ENCODE peak calls at places on chromosome 18, in nine cellular contexts. One of them, this sample, is unnamed.

GRCh38 chr18:58805482-58806187 is 59.0 kb upstream of the ZNF532 start:
- DNase-seq in foreskin fibroblast: no peak
- DNase-seq in A549: no peak
- DNase-seq in cardiac muscle cell: no peak
- DNase-seq in choroid plexus epithelial cell: no peak
- DNase-seq in fibroblast of the aortic adventitia: no peak
- DNase-seq in stomach: no peak
- DNase-seq in GM12865: no peak
- DNase-seq in thoracic aorta: no peak
- DNase-seq in this sample: peak

GRCh38 chr18:58896268-58896667 is 31.6 kb downstream of the ZNF532 start:
- DNase-seq in fibroblast of the aortic adventitia: no peak
- DNase-seq in A549: no peak
- DNase-seq in choroid plexus epithelial cell: no peak
- DNase-seq in GM12865: peak
- DNase-seq in cardiac muscle cell: no peak
- DNase-seq in foreskin fibroblast: no peak
- DNase-seq in stomach: no peak
- DNase-seq in thoracic aorta: no peak
- DNase-seq in this sample: no peak

GRCh38 chr18:7070466-7070865 is 47.1 kb downstream of the LAMA1 start:
- DNase-seq in GM12865: no peak
- DNase-seq in fibroblast of the aortic adventitia: no peak
- DNase-seq in foreskin fibroblast: no peak
- DNase-seq in thoracic aorta: no peak
- DNase-seq in choroid plexus epithelial cell: no peak
- DNase-seq in stomach: no peak
- DNase-seq in cardiac muscle cell: no peak
- DNase-seq in A549: no peak
- DNase-seq in this sample: no peak

GRCh38 chr18:53850918-53851317 is 373.6 kb downstream of the MBD2 start:
- DNase-seq in stomach: no peak
- DNase-seq in foreskin fibroblast: no peak
- DNase-seq in choroid plexus epithelial cell: no peak
- DNase-seq in fibroblast of the aortic adventitia: no peak
- DNase-seq in GM12865: no peak
- DNase-seq in thoracic aorta: no peak
- DNase-seq in cardiac muscle cell: no peak
- DNase-seq in A549: no peak
- DNase-seq in this sample: no peak

GRCh38 chr18:66707473-66707872 is 103.6 kb upstream of the CDH19 start:
- DNase-seq in stomach: no peak
- DNase-seq in choroid plexus epithelial cell: no peak
- DNase-seq in GM12865: no peak
- DNase-seq in thoracic aorta: no peak
- DNase-seq in A549: no peak
- DNase-seq in foreskin fibroblast: no peak
- DNase-seq in fibroblast of the aortic adventitia: no peak
- DNase-seq in cardiac muscle cell: no peak
- DNase-seq in this sample: no peak

GRCh38 chr18:80076379-80076778 is 32.7 kb upstream of the ADNP2 start:
- DNase-seq in thoracic aorta: no peak
- DNase-seq in choroid plexus epithelial cell: no peak
- DNase-seq in foreskin fibroblast: no peak
- DNase-seq in A549: no peak
- DNase-seq in stomach: no peak
- DNase-seq in GM12865: no peak
- DNase-seq in cardiac muscle cell: no peak
- DNase-seq in fibroblast of the aortic adventitia: no peak
- DNase-seq in this sample: no peak

GRCh38 chr18:40464032-40464431 is 1491.0 kb upstream of the PIK3C3 start:
- DNase-seq in cardiac muscle cell: no peak
- DNase-seq in choroid plexus epithelial cell: no peak
- DNase-seq in foreskin fibroblast: no peak
- DNase-seq in thoracic aorta: no peak
- DNase-seq in stomach: no peak
- DNase-seq in A549: no peak
- DNase-seq in fibroblast of the aortic adventitia: no peak
- DNase-seq in GM12865: no peak
- DNase-seq in this sample: no peak

GRCh38 chr18:44732604-44733003 is 51.9 kb downstream of the SETBP1 start:
- DNase-seq in foreskin fibroblast: no peak
- DNase-seq in A549: no peak
- DNase-seq in cardiac muscle cell: peak
- DNase-seq in thoracic aorta: no peak
- DNase-seq in stomach: no peak
- DNase-seq in choroid plexus epithelial cell: no peak
- DNase-seq in GM12865: no peak
- DNase-seq in fibroblast of the aortic adventitia: no peak
- DNase-seq in this sample: no peak

GRCh38 chr18:55228191-55228590 is 268.9 kb upstream of the CCDC68 start:
- DNase-seq in cardiac muscle cell: no peak
- DNase-seq in choroid plexus epithelial cell: peak
- DNase-seq in A549: peak
- DNase-seq in fibroblast of the aortic adventitia: peak
- DNase-seq in GM12865: no peak
- DNase-seq in foreskin fibroblast: peak
- DNase-seq in stomach: no peak
- DNase-seq in thoracic aorta: no peak
- DNase-seq in this sample: peak

GRCh38 chr18:74082476-74083070 is 65.1 kb downstream of the FBXO15 start:
- DNase-seq in thoracic aorta: no peak
- DNase-seq in stomach: peak
- DNase-seq in A549: peak
- DNase-seq in choroid plexus epithelial cell: peak
- DNase-seq in foreskin fibroblast: peak
- DNase-seq in GM12865: peak
- DNase-seq in cardiac muscle cell: peak
- DNase-seq in fibroblast of the aortic adventitia: peak
- DNase-seq in this sample: peak

GRCh38 chr18:45328762-45329161 is 286.5 kb upstream of the SLC14A2 start:
- DNase-seq in A549: no peak
- DNase-seq in cardiac muscle cell: no peak
- DNase-seq in thoracic aorta: no peak
- DNase-seq in foreskin fibroblast: no peak
- DNase-seq in stomach: no peak
- DNase-seq in GM12865: no peak
- DNase-seq in choroid plexus epithelial cell: no peak
- DNase-seq in fibroblast of the aortic adventitia: peak
- DNase-seq in this sample: peak

GRCh38 chr18:51751901-51752300 is 554.4 kb upstream of the MEX3C start:
- DNase-seq in thoracic aorta: no peak
- DNase-seq in choroid plexus epithelial cell: no peak
- DNase-seq in fibroblast of the aortic adventitia: no peak
- DNase-seq in foreskin fibroblast: no peak
- DNase-seq in stomach: no peak
- DNase-seq in cardiac muscle cell: no peak
- DNase-seq in GM12865: peak
- DNase-seq in A549: no peak
- DNase-seq in this sample: no peak

GRCh38 chr18:36411745-36412168 is 114.2 kb downstream of the FHOD3 start:
- DNase-seq in cardiac muscle cell: peak
- DNase-seq in GM12865: peak
- DNase-seq in stomach: no peak
- DNase-seq in fibroblast of the aortic adventitia: peak
- DNase-seq in choroid plexus epithelial cell: peak
- DNase-seq in thoracic aorta: no peak
- DNase-seq in A549: peak
- DNase-seq in foreskin fibroblast: peak
- DNase-seq in this sample: peak

GRCh38 chr18:73150199-73150598 is 282.4 kb upstream of the NETO1 start:
- DNase-seq in fibroblast of the aortic adventitia: no peak
- DNase-seq in GM12865: no peak
- DNase-seq in A549: no peak
- DNase-seq in foreskin fibroblast: no peak
- DNase-seq in stomach: no peak
- DNase-seq in choroid plexus epithelial cell: peak
- DNase-seq in thoracic aorta: no peak
- DNase-seq in cardiac muscle cell: no peak
- DNase-seq in this sample: no peak

GRCh38 chr18:3595282-3596273 is 145.6 kb downstream of the TGIF1 start:
- DNase-seq in stomach: peak
- DNase-seq in cardiac muscle cell: no peak
- DNase-seq in A549: peak
- DNase-seq in thoracic aorta: peak
- DNase-seq in foreskin fibroblast: peak
- DNase-seq in fibroblast of the aortic adventitia: peak
- DNase-seq in GM12865: peak
- DNase-seq in choroid plexus epithelial cell: peak
- DNase-seq in this sample: peak

DNA sequence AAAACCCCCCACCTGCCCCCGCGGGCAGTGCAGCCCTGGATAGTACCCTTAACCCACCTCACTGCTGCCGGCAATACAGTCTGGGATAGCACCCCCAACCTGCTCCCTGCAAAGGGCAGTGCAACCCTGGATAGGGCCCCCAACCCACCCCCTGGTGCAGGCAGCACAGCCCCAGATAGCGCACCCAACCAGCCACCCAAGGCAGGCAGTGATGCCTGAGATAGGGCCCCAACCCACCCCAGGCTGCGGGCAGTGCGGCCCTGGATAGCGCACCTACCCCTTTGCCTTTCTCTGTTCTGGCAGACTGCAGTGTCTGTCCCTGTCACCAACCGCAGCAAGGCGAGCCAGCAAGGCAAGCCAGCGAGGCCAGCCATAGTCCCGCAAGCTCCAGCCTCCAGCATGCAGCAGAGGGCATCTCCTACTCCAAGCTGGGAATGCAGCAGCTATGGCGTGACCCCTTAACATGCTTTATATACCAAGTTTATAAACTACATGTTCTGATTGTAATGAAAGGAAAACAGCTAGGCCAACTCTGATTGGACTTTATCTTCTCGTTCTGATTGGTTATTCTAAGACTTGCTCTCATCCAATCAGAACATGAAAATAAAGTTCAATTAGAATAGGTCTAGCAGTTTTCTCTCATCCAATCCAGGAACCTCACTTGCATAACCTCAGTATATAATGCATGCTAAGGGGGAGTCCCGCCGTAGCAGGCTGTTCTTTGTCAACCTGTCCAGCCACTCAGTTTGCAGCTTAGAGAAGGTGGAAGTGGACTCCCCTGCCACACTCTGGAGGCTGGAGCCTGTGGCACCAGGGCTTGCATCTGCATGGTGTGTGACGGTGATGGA is 34.1 kb upstream of the ANKRD62 start:
- DNase-seq in GM12865: no peak
- DNase-seq in thoracic aorta: no peak
- DNase-seq in choroid plexus epithelial cell: peak
- DNase-seq in fibroblast of the aortic adventitia: no peak
- DNase-seq in foreskin fibroblast: no peak
- DNase-seq in cardiac muscle cell: no peak
- DNase-seq in stomach: no peak
- DNase-seq in A549: no peak
- DNase-seq in this sample: no peak
- H3K4me3 ChIP-seq in GM12865: no peak
- H3K4me3 ChIP-seq in thoracic aorta: no peak
- H3K4me3 ChIP-seq in choroid plexus epithelial cell: no peak
- H3K4me3 ChIP-seq in fibroblast of the aortic adventitia: no peak
- H3K4me3 ChIP-seq in foreskin fibroblast: no peak
- H3K4me3 ChIP-seq in cardiac muscle cell: no peak
- H3K4me3 ChIP-seq in stomach: no peak
- H3K4me3 ChIP-seq in A549: no peak
- H3K4me3 ChIP-seq in this sample: no peak

DNA sequence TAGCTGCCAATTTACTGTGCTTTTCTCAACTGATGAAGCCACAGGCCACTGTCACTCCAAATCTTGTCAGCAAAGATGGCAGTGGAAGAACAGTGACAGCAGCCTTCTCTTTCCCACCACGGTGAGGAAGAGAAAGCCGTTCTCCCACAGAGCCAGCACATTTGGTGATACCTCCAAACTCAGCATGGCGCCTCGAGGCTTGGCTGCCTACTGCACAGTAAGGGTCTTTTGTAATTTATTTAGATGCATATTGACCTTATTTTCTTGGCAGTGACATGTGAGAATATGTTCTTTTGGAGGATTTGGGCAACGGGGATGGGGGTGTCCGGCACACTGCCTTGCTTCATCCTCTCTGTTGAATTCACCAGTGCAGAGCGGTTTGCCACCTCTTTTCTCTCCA is 117.1 kb upstream of the CDH20 start:
- DNase-seq in GM12865: no peak
- DNase-seq in choroid plexus epithelial cell: no peak
- DNase-seq in cardiac muscle cell: no peak
- DNase-seq in foreskin fibroblast: no peak
- DNase-seq in A549: no peak
- DNase-seq in thoracic aorta: no peak
- DNase-seq in fibroblast of the aortic adventitia: no peak
- DNase-seq in stomach: no peak
- DNase-seq in this sample: no peak
- TF ChIP-seq CTCF in GM12865: no peak
- TF ChIP-seq CTCF in choroid plexus epithelial cell: no peak
- TF ChIP-seq CTCF in cardiac muscle cell: no peak
- TF ChIP-seq CTCF in foreskin fibroblast: no peak
- TF ChIP-seq CTCF in A549: no peak
- TF ChIP-seq CTCF in thoracic aorta: no peak
- TF ChIP-seq CTCF in fibroblast of the aortic adventitia: no peak
- TF ChIP-seq CTCF in stomach: no peak
- TF ChIP-seq CTCF in this sample: no peak

DNA sequence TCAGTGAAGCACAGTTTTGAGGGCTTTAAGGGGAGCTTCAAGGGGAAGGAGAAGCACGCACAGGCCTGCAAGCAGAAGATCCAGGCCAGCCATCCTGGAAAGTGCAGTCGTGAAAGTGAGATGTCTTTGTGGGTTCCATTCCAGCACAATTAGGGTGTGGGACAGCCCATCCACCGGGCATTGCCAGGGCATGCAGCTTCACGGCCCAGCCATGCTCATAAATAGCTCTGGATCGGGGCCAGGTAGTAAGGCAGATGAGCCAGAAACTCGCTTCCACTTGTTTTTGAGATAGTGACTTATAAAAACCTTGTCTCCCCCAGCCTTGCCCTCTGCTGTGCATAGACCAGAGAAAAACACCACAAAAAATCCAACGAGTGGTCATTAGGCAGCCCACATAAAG is 21.0 kb downstream of the KDSR start:
- DNase-seq in foreskin fibroblast: peak
- DNase-seq in thoracic aorta: no peak
- DNase-seq in A549: no peak
- DNase-seq in cardiac muscle cell: no peak
- DNase-seq in fibroblast of the aortic adventitia: no peak
- DNase-seq in stomach: no peak
- DNase-seq in choroid plexus epithelial cell: no peak
- DNase-seq in GM12865: no peak
- DNase-seq in this sample: no peak
- H3K4me3 ChIP-seq in foreskin fibroblast: no peak
- H3K4me3 ChIP-seq in thoracic aorta: no peak
- H3K4me3 ChIP-seq in A549: no peak
- H3K4me3 ChIP-seq in cardiac muscle cell: no peak
- H3K4me3 ChIP-seq in fibroblast of the aortic adventitia: no peak
- H3K4me3 ChIP-seq in stomach: no peak
- H3K4me3 ChIP-seq in choroid plexus epithelial cell: no peak
- H3K4me3 ChIP-seq in GM12865: no peak
- H3K4me3 ChIP-seq in this sample: no peak

DNA sequence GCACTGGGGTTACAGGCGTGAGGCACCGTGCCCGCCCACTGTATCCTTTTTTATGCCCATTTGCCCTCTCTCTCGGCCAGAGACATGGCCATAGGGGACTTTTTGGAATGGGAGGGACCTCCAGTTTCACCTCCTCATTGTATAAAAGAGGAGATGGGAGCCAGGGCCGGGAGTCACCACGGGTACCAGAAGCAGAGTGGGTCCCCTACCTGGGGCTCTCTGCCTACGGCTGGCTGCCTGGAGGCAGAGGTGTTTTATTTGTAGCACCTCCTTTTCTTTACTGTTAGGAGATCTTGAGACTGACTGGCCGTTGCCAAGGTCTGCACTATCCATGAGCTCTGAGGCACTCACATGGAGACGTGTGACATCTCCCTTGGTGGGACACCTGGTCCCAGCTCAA is 162.8 kb downstream of the LDLRAD4 start:
- DNase-seq in thoracic aorta: no peak
- DNase-seq in cardiac muscle cell: no peak
- DNase-seq in stomach: no peak
- DNase-seq in foreskin fibroblast: no peak
- DNase-seq in fibroblast of the aortic adventitia: no peak
- DNase-seq in GM12865: no peak
- DNase-seq in A549: no peak
- DNase-seq in choroid plexus epithelial cell: no peak
- DNase-seq in this sample: no peak
- TF ChIP-seq CTCF in thoracic aorta: no peak
- TF ChIP-seq CTCF in cardiac muscle cell: no peak
- TF ChIP-seq CTCF in stomach: no peak
- TF ChIP-seq CTCF in foreskin fibroblast: no peak
- TF ChIP-seq CTCF in fibroblast of the aortic adventitia: no peak
- TF ChIP-seq CTCF in GM12865: no peak
- TF ChIP-seq CTCF in A549: no peak
- TF ChIP-seq CTCF in choroid plexus epithelial cell: no peak
- TF ChIP-seq CTCF in this sample: no peak